ENCODE peak calls at places on chromosomes 2 and 18, in six cellular contexts. M, B, U, Q, T and L are unnamed samples.

GRCh38 chr2:206084870-206085741 is 868 bp downstream of the INO80D start:
- DNase-seq in B (no peak), M (peak; percentile 63), T (no peak), Q (peak; percentile 35), U (peak; percentile 32), L (peak; percentile 51)

GRCh38 chr18:75244336-75244735 is 33.7 kb downstream of the TSHZ1 start:
- DNase-seq in M (peak; percentile 32), T (no peak), U (no peak), B (no peak), Q (no peak), L (no peak)

GRCh38 chr2:132824716-132825115 is 154.7 kb upstream of the LYPD1 start:
- DNase-seq in M (no peak), U (no peak), Q (no peak), B (no peak), T (no peak), L (no peak)

GRCh38 chr2:109243526-109244425 is 114.8 kb downstream of the SH3RF3 start:
- DNase-seq in U (no peak), M (no peak), T (no peak), B (no peak), Q (no peak), L (no peak)

GRCh38 chr2:127069003-127069402 is 38.0 kb downstream of the BIN1 start:
- DNase-seq in M (no peak), T (no peak), U (no peak), Q (no peak), B (no peak), L (no peak)

GRCh38 chr2:20834331-20834730 is 11.4 kb upstream of the LDAH start:
- DNase-seq in U (no peak), B (no peak), T (no peak), M (no peak), Q (no peak), L (no peak)

GRCh38 chr2:43220982-43221659 is 5.3 kb downstream of the ZFP36L2 start:
- DNase-seq in T (peak; percentile 61), Q (peak; percentile 47), B (peak; percentile 82), M (no peak), U (no peak), L (no peak)

GRCh38 chr18:34661464-34662087 is 48.5 kb upstream of the DTNA start:
- DNase-seq in Q (no peak), U (no peak), M (peak; percentile 51), B (no peak), T (peak; percentile 56), L (peak; percentile 42)

GRCh38 chr2:150480241-150480640 is 7.2 kb downstream of the RND3 start:
- DNase-seq in T (peak; percentile 90), M (no peak), Q (no peak), B (no peak), U (no peak), L (no peak)

GRCh38 chr2:174248187-174248997 is at the start of gene OLA1:
- DNase-seq in B (peak; percentile 94), T (peak; percentile 83), U (peak; percentile 100), Q (peak; percentile 94), M (peak; percentile 98), L (peak; percentile 99)
- TF ChIP-seq CTCF in B (no peak), T (no peak), U (peak; percentile 12), Q (no peak), M (no peak), L (no peak)

GRCh38 chr2:190964170-190964795 is 49.7 kb downstream of the STAT1 start:
- DNase-seq in U (no peak), M (no peak), B (no peak), T (no peak), Q (no peak), L (no peak)
- TF ChIP-seq CTCF in U (no peak), M (no peak), B (no peak), T (no peak), Q (no peak), L (no peak)

GRCh38 chr2:186992597-186992996 is 143.6 kb upstream of the ZSWIM2 start:
- DNase-seq in T (no peak), M (no peak), B (no peak), U (no peak), Q (no peak), L (no peak)

GRCh38 chr2:186995092-186995491 is 146.1 kb upstream of the ZSWIM2 start:
- DNase-seq in U (no peak), T (peak; percentile 77), B (no peak), M (no peak), Q (no peak), L (no peak)

DNA sequence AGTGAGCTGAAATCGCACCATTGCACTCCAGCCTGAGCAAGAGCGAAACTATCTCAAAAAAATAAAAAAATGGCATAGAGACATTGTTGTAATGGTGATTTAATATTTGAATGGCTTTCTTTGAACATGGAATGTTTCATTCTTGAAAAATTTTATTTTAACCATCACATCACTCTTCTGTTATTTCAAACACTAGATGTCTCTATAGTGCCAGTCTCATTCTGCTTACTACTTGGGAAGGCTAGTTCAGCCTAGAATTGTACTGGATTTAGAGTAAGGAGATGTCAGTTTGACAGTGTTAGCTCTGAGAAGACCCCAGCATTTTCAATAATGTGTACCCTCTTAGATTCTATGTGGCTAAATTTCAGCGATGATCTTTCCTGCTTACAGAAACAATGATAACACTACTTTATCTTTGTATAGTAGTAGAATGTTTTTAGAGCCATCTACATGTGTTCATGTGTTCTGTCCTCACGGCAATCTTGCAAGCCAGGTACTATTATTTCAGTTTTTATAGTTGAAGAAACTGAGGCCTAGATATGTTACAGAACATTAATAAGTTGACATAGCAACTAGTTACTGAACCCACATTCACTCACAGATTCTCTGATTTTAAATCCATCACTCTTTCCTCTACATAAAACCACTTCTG is 142.9 kb upstream of the ZSWIM2 start:
- DNase-seq in T (no peak), Q (no peak), B (no peak), U (no peak), M (no peak), L (no peak)
- TF ChIP-seq CTCF in T (no peak), Q (no peak), B (peak; percentile 23), U (no peak), M (no peak), L (no peak)

GRCh38 chr2:172674034-172674967 is 61.3 kb upstream of the RAPGEF4 start:
- DNase-seq in U (peak; percentile 29), M (peak; percentile 62), B (no peak), T (no peak), Q (no peak), L (peak; percentile 64)
- TF ChIP-seq CTCF in U (no peak), M (peak; percentile 58), B (no peak), T (peak; percentile 68), Q (no peak), L (peak; percentile 61)

GRCh38 chr18:69636529-69637301 is 236.0 kb downstream of the DOK6 start:
- DNase-seq in T (no peak), M (peak; percentile 16), B (no peak), Q (no peak), U (no peak), L (peak; percentile 19)
- TF ChIP-seq CTCF in T (no peak), M (peak; percentile 21), B (no peak), Q (peak; percentile 26), U (no peak), L (peak; percentile 44)

GRCh38 chr2:84906900-84907714 is 1.7 kb downstream of the TMSB10 start:
- DNase-seq in T (peak; percentile 91), U (peak; percentile 64), Q (peak; percentile 30), M (peak; percentile 83), B (peak; percentile 80), L (peak; percentile 76)

GRCh38 chr2:84912984-84913383 is 7.5 kb downstream of the TMSB10 start:
- DNase-seq in T (no peak), M (peak; percentile 3), U (no peak), Q (no peak), B (no peak), L (no peak)

GRCh38 chr2:84914334-84914733 is 8.9 kb downstream of the TMSB10 start:
- DNase-seq in Q (no peak), T (no peak), B (no peak), M (peak; percentile 1), U (no peak), L (no peak)

GRCh38 chr2:84908948-84909713 is 3.7 kb downstream of the TMSB10 start:
- DNase-seq in U (no peak), Q (no peak), B (no peak), M (no peak), T (peak; percentile 27), L (no peak)

GRCh38 chr2:84911135-84911678 is 5.8 kb downstream of the TMSB10 start:
- DNase-seq in B (no peak), Q (no peak), M (no peak), T (no peak), U (no peak), L (no peak)
- TF ChIP-seq CTCF in B (no peak), Q (no peak), M (no peak), T (no peak), U (no peak), L (no peak)

GRCh38 chr2:189022002-189022401 is 47.8 kb downstream of the COL3A1 start:
- DNase-seq in T (peak; percentile 2), M (no peak), Q (no peak), B (no peak), U (no peak), L (no peak)

GRCh38 chr2:189020179-189020578 is 46.0 kb downstream of the COL3A1 start:
- DNase-seq in U (no peak), M (no peak), B (no peak), Q (no peak), T (no peak), L (no peak)

GRCh38 chr2:189022492-189022891 is 48.3 kb downstream of the COL3A1 start:
- DNase-seq in T (no peak), M (no peak), B (no peak), Q (no peak), U (no peak), L (no peak)

DNA sequence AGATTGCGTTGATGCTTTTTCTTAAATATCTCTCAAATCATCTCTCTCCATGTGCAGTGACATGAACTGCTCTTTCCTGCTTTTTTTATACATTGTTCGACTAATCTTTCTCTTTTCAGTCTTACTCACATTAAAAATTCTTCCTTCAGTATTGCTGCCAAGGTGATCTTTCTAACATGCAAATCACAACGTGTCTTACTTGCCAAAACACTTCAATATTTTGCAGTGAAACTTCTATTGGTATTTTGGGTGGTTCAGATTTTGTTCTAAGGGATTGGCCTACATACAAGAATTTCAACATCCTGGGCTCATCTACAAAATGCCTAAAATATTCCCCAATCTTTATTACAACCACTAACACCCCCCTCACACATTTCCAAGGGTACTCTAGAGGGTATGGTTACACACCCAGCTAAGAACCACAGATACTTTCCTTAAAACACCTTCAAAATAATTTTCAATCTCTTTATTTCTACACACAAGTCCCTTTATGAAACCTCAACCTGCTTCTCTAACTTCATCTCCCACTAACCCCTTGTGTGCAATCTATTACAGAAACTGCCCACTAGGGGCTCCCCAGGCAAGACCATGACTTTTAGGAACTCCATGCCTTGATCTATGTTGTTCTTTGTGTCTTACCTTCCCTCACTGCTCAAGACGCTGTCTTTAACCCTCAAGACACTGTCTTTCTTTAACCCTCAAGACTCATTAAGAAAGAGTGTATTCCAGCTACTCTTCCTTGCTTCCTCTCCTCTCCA is 50.9 kb downstream of the COL3A1 start:
- DNase-seq in Q (no peak), U (no peak), T (peak; percentile 11), M (no peak), B (no peak), L (no peak)
- TF ChIP-seq CTCF in Q (no peak), U (peak; percentile 24), T (peak; percentile 55), M (peak; percentile 15), B (peak; percentile 36), L (peak; percentile 9)